ENCODE peak calls at places on chromosomes 12 and 14, in six cellular contexts. Y, E, F, I, R and T are unnamed samples.

GRCh38 chr14:68509188-68509953 is 283.5 kb downstream of the ZFP36L1 start:
- DNase-seq in E (no peak), Y (no peak), I (peak; percentile 40), R (no peak), F (no peak), T (no peak)

GRCh38 chr14:97218713-97219355 is 421.7 kb downstream of the VRK1 start:
- DNase-seq in Y (no peak), E (no peak), I (no peak), R (peak; percentile 18), F (peak; percentile 31), T (peak; percentile 25)

GRCh38 chr12:19085090-19085489 is 44.4 kb upstream of the PLEKHA5 start:
- DNase-seq in E (no peak), F (peak; percentile 16), Y (no peak), I (no peak), R (no peak), T (no peak)

GRCh38 chr12:18849761-18850160 is 111.8 kb downstream of the CAPZA3 start:
- DNase-seq in F (peak; percentile 34), E (no peak), I (no peak), Y (no peak), R (no peak), T (no peak)

GRCh38 chr12:124543052-124543590 is 24.3 kb downstream of the NCOR2 start:
- DNase-seq in Y (peak; percentile 85), I (no peak), E (no peak), R (no peak), F (peak; percentile 85), T (no peak)

GRCh38 chr12:6423267-6424007 is 21.3 kb upstream of the CD27 start:
- DNase-seq in Y (peak; percentile 95), F (peak; percentile 90), E (peak; percentile 45), I (peak; percentile 94), R (no peak), T (peak; percentile 77)

GRCh38 chr14:95300002-95300696 is 19.6 kb downstream of the CLMN start:
- DNase-seq in Y (no peak), R (no peak), E (no peak), I (no peak), F (peak; percentile 82), T (no peak)

GRCh38 chr12:3305904-3306619 is 184.9 kb upstream of the PRMT8 start:
- DNase-seq in F (no peak), R (no peak), Y (no peak), I (no peak), E (no peak), T (no peak)

GRCh38 chr12:66002812-66003211 is 127.7 kb downstream of the LLPH start:
- DNase-seq in E (no peak), R (no peak), F (no peak), I (no peak), Y (no peak), T (no peak)

GRCh38 chr14:78902010-78902623 is 731.9 kb downstream of the NRXN3 start:
- DNase-seq in I (no peak), E (no peak), Y (peak; percentile 54), F (peak; percentile 42), R (no peak), T (no peak)

GRCh38 chr12:116454950-116455447 is 104.2 kb upstream of the MAP1LC3B2 start:
- DNase-seq in I (no peak), E (no peak), Y (no peak), R (no peak), F (peak; percentile 90), T (no peak)